ENCODE peak calls at places on chromosome 21, in seven cellular contexts. M, X, A, U, W, P and K are unnamed samples.

GRCh38 chr21:42264245-42265195 is 45.6 kb downstream of the ABCG1 start:
- DNase-seq in X (no peak), W (no peak), U (no peak), P (no peak), M (no peak), A (no peak), K (no peak)

GRCh38 chr21:35648512-35648911 is 411.8 kb downstream of the SETD4 start:
- DNase-seq in M (peak; percentile 27), W (no peak), A (no peak), U (no peak), P (no peak), X (no peak), K (no peak)

GRCh38 chr21:15826147-15826780 is 96.5 kb downstream of the USP25 start:
- DNase-seq in U (peak; percentile 62), X (no peak), P (no peak), W (peak; percentile 39), M (no peak), A (no peak), K (peak; percentile 73)

GRCh38 chr21:33973268-33973667 is 57.7 kb upstream of the ATP5PO start:
- DNase-seq in M (no peak), A (no peak), W (no peak), U (no peak), P (no peak), X (no peak), K (no peak)

GRCh38 chr21:45049725-45050359 is 24.5 kb upstream of the ADARB1 start:
- DNase-seq in P (no peak), X (no peak), A (no peak), M (no peak), W (no peak), U (no peak), K (no peak)

GRCh38 chr21:39350094-39351006 is 1.5 kb upstream of the HMGN1 start:
- DNase-seq in P (no peak), A (no peak), W (no peak), X (no peak), M (no peak), U (no peak), K (no peak)

GRCh38 chr21:45763074-45763473 is 119.5 kb downstream of the PCBP3 start:
- DNase-seq in X (no peak), A (no peak), U (no peak), W (no peak), M (no peak), P (no peak), K (no peak)

GRCh38 chr21:42855143-42855936 is 24.0 kb downstream of the WDR4 start:
- DNase-seq in U (no peak), W (no peak), A (no peak), P (no peak), M (no peak), X (no peak), K (no peak)

GRCh38 chr21:26120833-26121232 is 49.7 kb downstream of the APP start:
- DNase-seq in P (no peak), W (no peak), M (no peak), X (no peak), A (no peak), U (no peak), K (no peak)

GRCh38 chr21:38037416-38037815 is 121.2 kb upstream of the KCNJ6 start:
- DNase-seq in M (no peak), A (no peak), U (no peak), X (no peak), P (no peak), W (no peak), K (peak; percentile 47)

GRCh38 chr21:27480841-27481261 is 514.0 kb upstream of the ADAMTS5 start:
- DNase-seq in A (no peak), P (peak; percentile 16), X (peak; percentile 20), M (no peak), U (no peak), W (no peak), K (no peak)

GRCh38 chr21:43985690-43986251 is 26.3 kb upstream of the TRAPPC10 start:
- DNase-seq in W (no peak), P (no peak), M (no peak), A (no peak), X (no peak), U (no peak), K (no peak)

GRCh38 chr21:42524341-42525227 is 10.9 kb downstream of the SLC37A1 start:
- DNase-seq in A (peak; percentile 85), M (peak; percentile 37), W (peak; percentile 66), X (no peak), U (peak; percentile 95), P (peak; percentile 66), K (no peak)

GRCh38 chr21:46116846-46117585 is 19.1 kb downstream of the COL6A2 start:
- DNase-seq in M (no peak), W (no peak), U (peak; percentile 32), X (peak; percentile 86), A (no peak), P (no peak), K (no peak)

GRCh38 chr21:45847870-45848269 is 133.7 kb upstream of the COL6A1 start:
- DNase-seq in P (no peak), X (no peak), U (no peak), W (no peak), M (no peak), A (no peak), K (no peak)

GRCh38 chr21:45596704-45597318 is 46.7 kb upstream of the PCBP3 start:
- DNase-seq in U (peak; percentile 93), X (peak; percentile 86), A (peak; percentile 87), P (no peak), W (peak; percentile 70), M (peak; percentile 62), K (peak; percentile 53)

GRCh38 chr21:45409466-45410150 is 4.6 kb downstream of the COL18A1 start:
- DNase-seq in P (no peak), M (no peak), W (no peak), A (no peak), U (no peak), X (no peak), K (no peak)

GRCh38 chr21:27060190-27060589 is 93.3 kb upstream of the ADAMTS5 start:
- DNase-seq in U (no peak), X (no peak), A (no peak), W (no peak), P (no peak), M (no peak), K (no peak)

GRCh38 chr21:38840456-38841129 is 34.9 kb downstream of the ETS2 start:
- DNase-seq in P (no peak), W (no peak), A (no peak), X (no peak), U (no peak), M (no peak), K (no peak)

GRCh38 chr21:28704746-28705145 is 287.9 kb downstream of the LTN1 start:
- DNase-seq in X (no peak), M (no peak), W (no peak), P (no peak), U (no peak), A (no peak), K (no peak)

GRCh38 chr21:28427356-28428022 is 565.2 kb downstream of the LTN1 start:
- DNase-seq in X (no peak), W (no peak), M (no peak), P (no peak), A (no peak), U (no peak), K (no peak)

GRCh38 chr21:32336711-32337110 is 38.1 kb downstream of the MRAP start:
- DNase-seq in P (no peak), U (no peak), W (no peak), A (no peak), M (no peak), X (peak; percentile 60), K (no peak)

GRCh38 chr21:29238052-29238966 is 60.4 kb upstream of the BACH1 start:
- DNase-seq in X (no peak), W (no peak), U (no peak), A (no peak), M (no peak), P (no peak), K (no peak)

GRCh38 chr21:38507374-38507942 is 9.2 kb upstream of the ERG start:
- DNase-seq in P (no peak), U (no peak), X (no peak), A (no peak), W (no peak), M (no peak), K (no peak)

GRCh38 chr21:46127239-46128105 is 27.9 kb downstream of the FTCD start:
- DNase-seq in M (no peak), P (no peak), X (no peak), A (no peak), U (peak; percentile 43), W (no peak), K (no peak)

GRCh38 chr21:38965910-38966504 is 160.3 kb downstream of the ETS2 start:
- DNase-seq in P (no peak), U (peak; percentile 87), A (no peak), W (peak; percentile 82), M (peak; percentile 82), X (no peak), K (peak; percentile 60)

GRCh38 chr21:46603228-46603627 is 1.7 kb downstream of the S100B start:
- DNase-seq in A (no peak), M (no peak), W (no peak), X (no peak), U (no peak), P (no peak), K (no peak)